ENCODE peak calls at places on chromosomes 6 and 20, in five cellular contexts. Y, R, Z, F and K are unnamed samples.

GRCh38 chr6:69386431-69386830 is 410.4 kb downstream of the LMBRD1 start:
- DNase-seq in Y (no peak), R (no peak), Z (no peak), F (no peak), K (no peak)

GRCh38 chr6:170129691-170130171 is 161.1 kb downstream of the DLL1 start:
- DNase-seq in Y (peak; percentile 37), R (peak; percentile 56), Z (peak; percentile 6), F (peak; percentile 36), K (peak; percentile 25)

GRCh38 chr20:23456416-23456815 is 3.7 kb upstream of the CST11 start:
- DNase-seq in Y (no peak), R (no peak), Z (no peak), F (no peak), K (no peak)

GRCh38 chr20:48774696-48775095 is 53.1 kb downstream of the PREX1 start:
- DNase-seq in Y (no peak), R (no peak), Z (no peak), F (peak; percentile 62), K (no peak)

GRCh38 chr6:32868257-32868788 is 14.3 kb downstream of the PSMB9 start:
- DNase-seq in Y (peak; percentile 60), R (peak; percentile 84), Z (peak; percentile 60), F (peak; percentile 89), K (peak; percentile 75)

GRCh38 chr6:126716012-126716411 is 376.1 kb downstream of the CENPW start:
- DNase-seq in Y (no peak), R (no peak), Z (no peak), F (no peak), K (no peak)

GRCh38 chr20:54234991-54235390 is 27.1 kb downstream of the PFDN4 start:
- DNase-seq in Y (no peak), R (no peak), Z (peak; percentile 31), F (no peak), K (no peak)

GRCh38 chr6:154549179-154549578 is 38.7 kb upstream of the CNKSR3 start:
- DNase-seq in Y (no peak), R (no peak), Z (no peak), F (no peak), K (no peak)

GRCh38 chr6:80356545-80356944 is 250.1 kb downstream of the BCKDHB start:
- DNase-seq in Y (no peak), R (no peak), Z (no peak), F (no peak), K (no peak)

GRCh38 chr20:38113401-38114325 is 51.4 kb downstream of the TGM2 start:
- DNase-seq in Y (peak; percentile 46), R (peak; percentile 33), Z (no peak), F (peak; percentile 92), K (no peak)

GRCh38 chr20:17584684-17585083 is 14.8 kb downstream of the DSTN start:
- DNase-seq in Y (no peak), R (no peak), Z (no peak), F (no peak), K (no peak)

GRCh38 chr6:97586344-97586743 is 303.3 kb upstream of the MMS22L start:
- DNase-seq in Y (no peak), R (no peak), Z (peak; percentile 16), F (peak; percentile 58), K (peak; percentile 8)

GRCh38 chr6:123829302-123829953 is 25.8 kb downstream of the NKAIN2 start:
- DNase-seq in Y (peak; percentile 68), R (no peak), Z (peak; percentile 95), F (no peak), K (peak; percentile 90)

GRCh38 chr6:116398366-116399005 is 27.7 kb downstream of the DSE start:
- DNase-seq in Y (no peak), R (no peak), Z (no peak), F (no peak), K (no peak)

GRCh38 chr6:151911401-151911800 is 103.9 kb downstream of the ESR1 start:
- DNase-seq in Y (no peak), R (no peak), Z (no peak), F (no peak), K (no peak)

GRCh38 chr6:39128832-39129231 is 13.8 kb upstream of the SAYSD1 start:
- DNase-seq in Y (no peak), R (no peak), Z (no peak), F (no peak), K (no peak)

GRCh38 chr6:116059713-116060571 is 749 bp downstream of the FRK start:
- DNase-seq in Y (peak; percentile 28), R (peak; percentile 16), Z (peak; percentile 94), F (no peak), K (peak; percentile 80)

GRCh38 chr20:31540406-31540805 is 26.2 kb downstream of the HM13 start:
- DNase-seq in Y (no peak), R (no peak), Z (no peak), F (no peak), K (no peak)

GRCh38 chr6:22766979-22767378 is 197.6 kb downstream of the HDGFL1 start:
- DNase-seq in Y (no peak), R (no peak), Z (peak; percentile 93), F (no peak), K (peak; percentile 93)

GRCh38 chr20:57656252-57656820 is 36.1 kb upstream of the ZBP1 start:
- DNase-seq in Y (no peak), R (no peak), Z (no peak), F (peak; percentile 33), K (no peak)

GRCh38 chr6:88301888-88302768 is 136.0 kb upstream of the CNR1 start:
- DNase-seq in Y (no peak), R (no peak), Z (peak; percentile 87), F (no peak), K (no peak)

GRCh38 chr6:31663961-31664789 is 622 bp downstream of the GPANK1 start:
- DNase-seq in Y (peak; percentile 73), R (no peak), Z (peak; percentile 68), F (peak; percentile 64), K (peak; percentile 82)

GRCh38 chr6:144718431-144718830 is 433.3 kb downstream of the UTRN start:
- DNase-seq in Y (peak; percentile 26), R (no peak), Z (peak; percentile 49), F (no peak), K (peak; percentile 70)

GRCh38 chr6:161409353-161409752 is 135.5 kb upstream of the AGPAT4 start:
- DNase-seq in Y (no peak), R (no peak), Z (no peak), F (no peak), K (no peak)

GRCh38 chr6:142940487-142940886 is 4.5 kb downstream of the HIVEP2 start:
- DNase-seq in Y (no peak), R (no peak), Z (no peak), F (no peak), K (no peak)

GRCh38 chr6:75611702-75612375 is 10.2 kb downstream of the SENP6 start:
- DNase-seq in Y (no peak), R (no peak), Z (peak; percentile 13), F (no peak), K (no peak)

GRCh38 chr20:17845701-17846475 is 122.7 kb downstream of the SNX5 start:
- DNase-seq in Y (no peak), R (no peak), Z (no peak), F (no peak), K (no peak)

GRCh38 chr20:46559685-46560440 is 9.4 kb upstream of the OCSTAMP start:
- DNase-seq in Y (no peak), R (no peak), Z (no peak), F (no peak), K (no peak)

GRCh38 chr6:134577998-134578397 is 260.1 kb upstream of the SGK1 start:
- DNase-seq in Y (no peak), R (no peak), Z (peak; percentile 32), F (no peak), K (peak; percentile 22)